ENCODE peak calls at places on chromosomes 16 and 17, in six cellular contexts. One of them, this sample, is unnamed.

GRCh38 chr16:2883027-2883846 is at the start of gene FLYWCH2:
- DNase-seq in WERI-Rb-1: peak; percentile 99
- DNase-seq in left lung: peak; percentile 99
- DNase-seq in CD8-positive, alpha-beta memory T cell: peak; percentile 100
- DNase-seq in right cardiac atrium: peak; percentile 99
- DNase-seq in cardiac muscle cell: peak; percentile 97
- DNase-seq in this sample: peak; percentile 95

GRCh38 chr17:51540151-51540550 is 279.8 kb downstream of the UTP18 start:
- DNase-seq in WERI-Rb-1: no peak
- DNase-seq in left lung: no peak
- DNase-seq in CD8-positive, alpha-beta memory T cell: no peak
- DNase-seq in right cardiac atrium: no peak
- DNase-seq in cardiac muscle cell: no peak
- DNase-seq in this sample: peak; percentile 17

GRCh38 chr17:9166678-9167077 is 145.4 kb downstream of the NTN1 start:
- DNase-seq in WERI-Rb-1: no peak
- DNase-seq in left lung: no peak
- DNase-seq in CD8-positive, alpha-beta memory T cell: no peak
- DNase-seq in right cardiac atrium: no peak
- DNase-seq in cardiac muscle cell: no peak
- DNase-seq in this sample: no peak

GRCh38 chr17:31789707-31790505 is 69.1 kb downstream of the COPRS start:
- DNase-seq in WERI-Rb-1: no peak
- DNase-seq in left lung: no peak
- DNase-seq in CD8-positive, alpha-beta memory T cell: no peak
- DNase-seq in right cardiac atrium: no peak
- DNase-seq in cardiac muscle cell: no peak
- DNase-seq in this sample: no peak

GRCh38 chr16:67847064-67847861 is at the start of gene CENPT:
- DNase-seq in WERI-Rb-1: no peak
- DNase-seq in left lung: peak; percentile 91
- DNase-seq in CD8-positive, alpha-beta memory T cell: no peak
- DNase-seq in right cardiac atrium: peak; percentile 89
- DNase-seq in cardiac muscle cell: peak; percentile 40
- DNase-seq in this sample: peak; percentile 31

GRCh38 chr17:77373298-77374169 is 232.8 kb downstream of the SEC14L1 start:
- DNase-seq in WERI-Rb-1: no peak
- DNase-seq in left lung: no peak
- DNase-seq in CD8-positive, alpha-beta memory T cell: peak; percentile 56
- DNase-seq in right cardiac atrium: peak; percentile 86
- DNase-seq in cardiac muscle cell: peak; percentile 51
- DNase-seq in this sample: peak; percentile 49

GRCh38 chr17:42050360-42051012 is at the start of gene C17orf113:
- DNase-seq in WERI-Rb-1: peak; percentile 89
- DNase-seq in left lung: peak; percentile 90
- DNase-seq in CD8-positive, alpha-beta memory T cell: peak; percentile 26
- DNase-seq in right cardiac atrium: peak; percentile 85
- DNase-seq in cardiac muscle cell: peak; percentile 32
- DNase-seq in this sample: peak; percentile 49

GRCh38 chr17:49630113-49630900 is 47.6 kb downstream of the SPOP start:
- DNase-seq in WERI-Rb-1: no peak
- DNase-seq in left lung: no peak
- DNase-seq in CD8-positive, alpha-beta memory T cell: no peak
- DNase-seq in right cardiac atrium: no peak
- DNase-seq in cardiac muscle cell: no peak
- DNase-seq in this sample: no peak

GRCh38 chr16:54355251-54355650 is 68.7 kb upstream of the IRX3 start:
- DNase-seq in WERI-Rb-1: no peak
- DNase-seq in left lung: no peak
- DNase-seq in CD8-positive, alpha-beta memory T cell: no peak
- DNase-seq in right cardiac atrium: no peak
- DNase-seq in cardiac muscle cell: peak; percentile 39
- DNase-seq in this sample: no peak

GRCh38 chr16:53502331-53503269 is at the start of gene AKTIP:
- DNase-seq in WERI-Rb-1: peak; percentile 70
- DNase-seq in left lung: peak; percentile 88
- DNase-seq in CD8-positive, alpha-beta memory T cell: peak; percentile 18
- DNase-seq in right cardiac atrium: no peak
- DNase-seq in cardiac muscle cell: peak; percentile 51
- DNase-seq in this sample: peak; percentile 17

GRCh38 chr17:7988750-7989178 is 13.7 kb upstream of the GUCY2D start:
- DNase-seq in WERI-Rb-1: peak; percentile 51
- DNase-seq in left lung: no peak
- DNase-seq in CD8-positive, alpha-beta memory T cell: peak; percentile 71
- DNase-seq in right cardiac atrium: no peak
- DNase-seq in cardiac muscle cell: peak; percentile 90
- DNase-seq in this sample: peak; percentile 88

GRCh38 chr17:66165537-66166123 is 26.3 kb downstream of the CEP112 start:
- DNase-seq in WERI-Rb-1: no peak
- DNase-seq in left lung: no peak
- DNase-seq in CD8-positive, alpha-beta memory T cell: peak; percentile 27
- DNase-seq in right cardiac atrium: no peak
- DNase-seq in cardiac muscle cell: peak; percentile 79
- DNase-seq in this sample: no peak

GRCh38 chr16:77432264-77432663 is 2.6 kb downstream of the ADAMTS18 start:
- DNase-seq in WERI-Rb-1: no peak
- DNase-seq in left lung: no peak
- DNase-seq in CD8-positive, alpha-beta memory T cell: no peak
- DNase-seq in right cardiac atrium: no peak
- DNase-seq in cardiac muscle cell: no peak
- DNase-seq in this sample: no peak

GRCh38 chr17:63955232-63955631 is 17.5 kb downstream of the SCN4A start:
- DNase-seq in WERI-Rb-1: no peak
- DNase-seq in left lung: no peak
- DNase-seq in CD8-positive, alpha-beta memory T cell: no peak
- DNase-seq in right cardiac atrium: no peak
- DNase-seq in cardiac muscle cell: no peak
- DNase-seq in this sample: no peak

DNA sequence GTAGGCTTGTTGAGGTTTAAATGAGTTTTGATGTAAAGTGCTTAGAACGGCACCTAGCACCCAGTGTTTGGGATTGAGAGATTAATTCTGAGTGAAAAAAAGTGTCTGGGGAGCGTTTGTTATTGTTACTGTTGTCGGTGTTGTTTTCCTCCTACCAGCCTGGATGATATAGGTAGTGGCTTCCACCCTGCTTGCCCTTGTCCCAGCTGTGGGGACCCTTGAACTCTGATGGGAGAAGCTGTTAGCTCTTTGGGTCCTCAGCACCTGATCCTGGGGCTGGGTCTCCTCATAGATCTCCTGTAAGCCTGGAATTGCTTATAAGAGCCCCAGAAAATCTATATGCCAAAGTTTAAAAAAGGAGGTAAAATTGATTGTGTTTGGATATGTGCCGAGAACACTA is 4.9 kb downstream of the FMNL1 start:
- DNase-seq in WERI-Rb-1: no peak
- DNase-seq in left lung: no peak
- DNase-seq in CD8-positive, alpha-beta memory T cell: no peak
- DNase-seq in right cardiac atrium: no peak
- DNase-seq in cardiac muscle cell: no peak
- DNase-seq in this sample: no peak
- H3K4me3 ChIP-seq in WERI-Rb-1: no peak overlapping the region
- H3K4me3 ChIP-seq in left lung: no peak overlapping the region
- H3K4me3 ChIP-seq in CD8-positive, alpha-beta memory T cell: peak overlapping the region; percentile 95
- H3K4me3 ChIP-seq in right cardiac atrium: no peak overlapping the region
- H3K4me3 ChIP-seq in cardiac muscle cell: no peak overlapping the region
- H3K4me3 ChIP-seq in this sample: no peak overlapping the region

GRCh38 chr17:57975044-57975443 is 13.0 kb downstream of the VEZF1 start:
- DNase-seq in WERI-Rb-1: no peak
- DNase-seq in left lung: no peak
- DNase-seq in CD8-positive, alpha-beta memory T cell: no peak
- DNase-seq in right cardiac atrium: no peak
- DNase-seq in cardiac muscle cell: peak; percentile 46
- DNase-seq in this sample: no peak
- H3K27ac ChIP-seq in WERI-Rb-1: no peak overlapping the region
- H3K27ac ChIP-seq in left lung: no peak overlapping the region
- H3K27ac ChIP-seq in CD8-positive, alpha-beta memory T cell: no peak overlapping the region
- H3K27ac ChIP-seq in right cardiac atrium: peak overlapping the region; percentile 29
- H3K27ac ChIP-seq in cardiac muscle cell: no peak overlapping the region
- H3K27ac ChIP-seq in this sample: no peak overlapping the region

GRCh38 chr17:18361837-18362380 is 1.4 kb downstream of the SHMT1 start:
- DNase-seq in WERI-Rb-1: no peak
- DNase-seq in left lung: no peak
- DNase-seq in CD8-positive, alpha-beta memory T cell: no peak
- DNase-seq in right cardiac atrium: no peak
- DNase-seq in cardiac muscle cell: no peak
- DNase-seq in this sample: no peak
- H3K4me3 ChIP-seq in WERI-Rb-1: peak overlapping the region; percentile 71
- H3K4me3 ChIP-seq in left lung: no peak overlapping the region
- H3K4me3 ChIP-seq in CD8-positive, alpha-beta memory T cell: no peak overlapping the region
- H3K4me3 ChIP-seq in right cardiac atrium: no peak overlapping the region
- H3K4me3 ChIP-seq in cardiac muscle cell: no peak overlapping the region
- H3K4me3 ChIP-seq in this sample: no peak overlapping the region

GRCh38 chr16:13607289-13607688 is 312.7 kb upstream of the ERCC4 start:
- DNase-seq in WERI-Rb-1: no peak
- DNase-seq in left lung: no peak
- DNase-seq in CD8-positive, alpha-beta memory T cell: no peak
- DNase-seq in right cardiac atrium: no peak
- DNase-seq in cardiac muscle cell: no peak
- DNase-seq in this sample: no peak
- H3K27ac ChIP-seq in WERI-Rb-1: no peak overlapping the region
- H3K27ac ChIP-seq in left lung: no peak overlapping the region
- H3K27ac ChIP-seq in CD8-positive, alpha-beta memory T cell: no peak overlapping the region
- H3K27ac ChIP-seq in right cardiac atrium: no peak overlapping the region
- H3K27ac ChIP-seq in cardiac muscle cell: no peak overlapping the region
- H3K27ac ChIP-seq in this sample: no peak overlapping the region

GRCh38 chr16:69727916-69728270 is 1.5 kb upstream of the NQO1 start:
- DNase-seq in WERI-Rb-1: no peak
- DNase-seq in left lung: peak; percentile 86
- DNase-seq in CD8-positive, alpha-beta memory T cell: no peak
- DNase-seq in right cardiac atrium: peak; percentile 75
- DNase-seq in cardiac muscle cell: no peak
- DNase-seq in this sample: no peak
- H3K4me3 ChIP-seq in WERI-Rb-1: no peak overlapping the region
- H3K4me3 ChIP-seq in left lung: no peak overlapping the region
- H3K4me3 ChIP-seq in CD8-positive, alpha-beta memory T cell: no peak overlapping the region
- H3K4me3 ChIP-seq in right cardiac atrium: no peak overlapping the region
- H3K4me3 ChIP-seq in cardiac muscle cell: no peak overlapping the region
- H3K4me3 ChIP-seq in this sample: no peak overlapping the region

GRCh38 chr17:2779545-2779944 is 16.7 kb upstream of the RAP1GAP2 start:
- DNase-seq in WERI-Rb-1: no peak
- DNase-seq in left lung: no peak
- DNase-seq in CD8-positive, alpha-beta memory T cell: no peak
- DNase-seq in right cardiac atrium: no peak
- DNase-seq in cardiac muscle cell: no peak
- DNase-seq in this sample: no peak

GRCh38 chr17:2783310-2784030 is 12.8 kb upstream of the RAP1GAP2 start:
- DNase-seq in WERI-Rb-1: no peak
- DNase-seq in left lung: no peak
- DNase-seq in CD8-positive, alpha-beta memory T cell: no peak
- DNase-seq in right cardiac atrium: no peak
- DNase-seq in cardiac muscle cell: no peak
- DNase-seq in this sample: no peak

GRCh38 chr17:2780931-2781454 is 15.2 kb upstream of the RAP1GAP2 start:
- DNase-seq in WERI-Rb-1: no peak
- DNase-seq in left lung: no peak
- DNase-seq in CD8-positive, alpha-beta memory T cell: no peak
- DNase-seq in right cardiac atrium: no peak
- DNase-seq in cardiac muscle cell: no peak
- DNase-seq in this sample: no peak

GRCh38 chr17:2780256-2780655 is 16.0 kb upstream of the RAP1GAP2 start:
- DNase-seq in WERI-Rb-1: no peak
- DNase-seq in left lung: no peak
- DNase-seq in CD8-positive, alpha-beta memory T cell: no peak
- DNase-seq in right cardiac atrium: no peak
- DNase-seq in cardiac muscle cell: no peak
- DNase-seq in this sample: no peak

GRCh38 chr17:2782030-2782429 is 14.2 kb upstream of the RAP1GAP2 start:
- DNase-seq in WERI-Rb-1: no peak
- DNase-seq in left lung: no peak
- DNase-seq in CD8-positive, alpha-beta memory T cell: no peak
- DNase-seq in right cardiac atrium: no peak
- DNase-seq in cardiac muscle cell: peak; percentile 57
- DNase-seq in this sample: no peak
- H3K27ac ChIP-seq in WERI-Rb-1: no peak overlapping the region
- H3K27ac ChIP-seq in left lung: no peak overlapping the region
- H3K27ac ChIP-seq in CD8-positive, alpha-beta memory T cell: no peak overlapping the region
- H3K27ac ChIP-seq in right cardiac atrium: no peak overlapping the region
- H3K27ac ChIP-seq in cardiac muscle cell: no peak overlapping the region
- H3K27ac ChIP-seq in this sample: no peak overlapping the region

GRCh38 chr17:76120658-76121008 is 17.0 kb upstream of the EXOC7 start:
- DNase-seq in WERI-Rb-1: no peak
- DNase-seq in left lung: no peak
- DNase-seq in CD8-positive, alpha-beta memory T cell: no peak
- DNase-seq in right cardiac atrium: no peak
- DNase-seq in cardiac muscle cell: no peak
- DNase-seq in this sample: no peak
- H3K4me3 ChIP-seq in WERI-Rb-1: no peak overlapping the region
- H3K4me3 ChIP-seq in left lung: no peak overlapping the region
- H3K4me3 ChIP-seq in CD8-positive, alpha-beta memory T cell: no peak overlapping the region
- H3K4me3 ChIP-seq in right cardiac atrium: no peak overlapping the region
- H3K4me3 ChIP-seq in cardiac muscle cell: no peak overlapping the region
- H3K4me3 ChIP-seq in this sample: no peak overlapping the region

DNA sequence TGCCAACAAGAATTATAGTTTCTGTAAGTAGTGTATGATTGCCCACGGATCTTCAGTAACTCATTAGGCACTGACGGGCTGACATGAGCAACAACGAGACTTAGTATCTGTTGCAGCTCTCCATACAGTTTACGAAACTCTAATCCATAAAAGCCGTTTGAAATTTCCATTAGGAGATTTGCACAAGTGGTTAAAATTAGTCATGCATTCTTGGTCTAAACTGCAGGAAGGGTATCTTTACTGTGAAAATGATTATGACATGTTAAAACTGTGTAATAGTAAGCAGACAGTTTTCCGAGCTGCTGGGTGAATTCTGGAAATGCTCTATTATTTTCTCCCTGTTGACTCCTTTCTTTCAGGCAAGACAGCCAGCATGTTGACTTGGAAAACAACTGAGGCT is 605.0 kb downstream of the WWOX start:
- DNase-seq in WERI-Rb-1: no peak
- DNase-seq in left lung: no peak
- DNase-seq in CD8-positive, alpha-beta memory T cell: no peak
- DNase-seq in right cardiac atrium: no peak
- DNase-seq in cardiac muscle cell: peak; percentile 41
- DNase-seq in this sample: peak; percentile 34
- H3K27ac ChIP-seq in WERI-Rb-1: no peak overlapping the region
- H3K27ac ChIP-seq in left lung: no peak overlapping the region
- H3K27ac ChIP-seq in CD8-positive, alpha-beta memory T cell: no peak overlapping the region
- H3K27ac ChIP-seq in right cardiac atrium: no peak overlapping the region
- H3K27ac ChIP-seq in cardiac muscle cell: no peak overlapping the region
- H3K27ac ChIP-seq in this sample: peak overlapping the region; percentile 86

GRCh38 chr17:35245196-35245486 is 2.3 kb downstream of the SLFN5 start:
- DNase-seq in WERI-Rb-1: no peak
- DNase-seq in left lung: no peak
- DNase-seq in CD8-positive, alpha-beta memory T cell: no peak
- DNase-seq in right cardiac atrium: no peak
- DNase-seq in cardiac muscle cell: peak; percentile 91
- DNase-seq in this sample: peak; percentile 39
- H3K4me3 ChIP-seq in WERI-Rb-1: no peak overlapping the region
- H3K4me3 ChIP-seq in left lung: no peak overlapping the region
- H3K4me3 ChIP-seq in CD8-positive, alpha-beta memory T cell: peak overlapping the region; percentile 99
- H3K4me3 ChIP-seq in right cardiac atrium: no peak overlapping the region
- H3K4me3 ChIP-seq in cardiac muscle cell: no peak overlapping the region
- H3K4me3 ChIP-seq in this sample: peak overlapping the region; percentile 66

This sample was measured in SJCRH30.